ENCODE peak calls at places on chromosomes 2 and 18, in six cellular contexts. P is suprapubic skin; J is uterus; L is stomach; A is CD8-positive, alpha-beta T cell; Q is GM06990. H is an unnamed sample.

GRCh38 chr2:85475801-85476610 is 57.5 kb downstream of the SH2D6 start:
- DNase-seq in P (no peak), J (no peak), L (no peak), A (no peak), Q (no peak), H (no peak)

GRCh38 chr2:39511219-39511785 is 74.2 kb upstream of the MAP4K3 start:
- DNase-seq in P (no peak), J (peak), L (no peak), A (no peak), Q (no peak), H (no peak)

GRCh38 chr2:56132138-56132537 is 51.7 kb upstream of the CCDC85A start:
- DNase-seq in P (no peak), J (no peak), L (no peak), A (no peak), Q (peak), H (peak)

GRCh38 chr18:76452357-76452756 is 42.7 kb downstream of the ZNF516 start:
- DNase-seq in P (peak), J (no peak), L (no peak), A (no peak), Q (no peak), H (no peak)

GRCh38 chr18:24928479-24928878 is 423.5 kb downstream of the ZNF521 start:
- DNase-seq in P (no peak), J (no peak), L (no peak), A (no peak), Q (no peak), H (no peak)

GRCh38 chr2:221596192-221596591 is 24.1 kb upstream of the EPHA4 start:
- DNase-seq in P (no peak), J (no peak), L (no peak), A (no peak), Q (no peak), H (peak)

GRCh38 chr2:20264629-20265028 is 39.7 kb upstream of the SDC1 start:
- DNase-seq in P (no peak), J (no peak), L (no peak), A (no peak), Q (no peak), H (no peak)

GRCh38 chr2:143975216-143975615 is 544.7 kb downstream of the ZEB2 start:
- DNase-seq in P (no peak), J (no peak), L (no peak), A (no peak), Q (no peak), H (no peak)

GRCh38 chr18:65919018-65919417 is 168.2 kb downstream of the CDH7 start:
- DNase-seq in P (no peak), J (no peak), L (no peak), A (no peak), Q (no peak), H (no peak)

GRCh38 chr18:79540914-79541301 is 138.7 kb upstream of the CTDP1 start:
- DNase-seq in P (peak), J (peak), L (peak), A (no peak), Q (no peak), H (no peak)

GRCh38 chr2:673016-673415 is 4.2 kb downstream of the TMEM18 start:
- DNase-seq in P (no peak), J (no peak), L (no peak), A (no peak), Q (no peak), H (no peak)

GRCh38 chr2:237026981-237027711 is 58.5 kb upstream of the COPS8 start:
- DNase-seq in P (peak), J (peak), L (peak), A (peak), Q (no peak), H (peak)

GRCh38 chr2:9310390-9310789 is 103.8 kb downstream of the ASAP2 start:
- DNase-seq in P (no peak), J (peak), L (peak), A (no peak), Q (no peak), H (no peak)

GRCh38 chr2:122706757-122707223 is 951.3 kb downstream of the TSN start:
- DNase-seq in P (no peak), J (no peak), L (no peak), A (no peak), Q (no peak), H (no peak)

GRCh38 chr18:79489048-79489899 is 93.5 kb downstream of the NFATC1 start:
- DNase-seq in P (peak), J (no peak), L (no peak), A (no peak), Q (no peak), H (no peak)

GRCh38 chr2:175282300-175282699 is 100.8 kb upstream of the ATP5MC3 start:
- DNase-seq in P (no peak), J (no peak), L (no peak), A (no peak), Q (peak), H (peak)

GRCh38 chr18:74942319-74942910 is 266.5 kb downstream of the PTGR3 start:
- DNase-seq in P (no peak), J (no peak), L (no peak), A (no peak), Q (peak), H (no peak)

GRCh38 chr2:16756831-16757644 is 91.4 kb upstream of the CYRIA start:
- DNase-seq in P (peak), J (peak), L (peak), A (peak), Q (peak), H (peak)

GRCh38 chr2:3712424-3712823 is 9.0 kb downstream of the DCDC2C start:
- DNase-seq in P (no peak), J (no peak), L (no peak), A (no peak), Q (no peak), H (no peak)

GRCh38 chr2:190800528-190800927 is 80.1 kb upstream of the GLS start:
- DNase-seq in P (no peak), J (no peak), L (no peak), A (no peak), Q (no peak), H (no peak)

GRCh38 chr2:160574472-160575140 is 81.0 kb upstream of the RBMS1 start:
- DNase-seq in P (no peak), J (no peak), L (no peak), A (no peak), Q (no peak), H (no peak)

GRCh38 chr2:241095594-241096290 is 6.3 kb downstream of the MTERF4 start:
- DNase-seq in P (no peak), J (no peak), L (no peak), A (peak), Q (no peak), H (no peak)

GRCh38 chr2:231711677-231712461 is 3.5 kb downstream of the PTMA start:
- DNase-seq in P (no peak), J (no peak), L (no peak), A (no peak), Q (no peak), H (no peak)

GRCh38 chr2:222292738-222293134 is 6.1 kb downstream of the PAX3 start:
- DNase-seq in P (no peak), J (no peak), L (no peak), A (no peak), Q (no peak), H (no peak)

DNA sequence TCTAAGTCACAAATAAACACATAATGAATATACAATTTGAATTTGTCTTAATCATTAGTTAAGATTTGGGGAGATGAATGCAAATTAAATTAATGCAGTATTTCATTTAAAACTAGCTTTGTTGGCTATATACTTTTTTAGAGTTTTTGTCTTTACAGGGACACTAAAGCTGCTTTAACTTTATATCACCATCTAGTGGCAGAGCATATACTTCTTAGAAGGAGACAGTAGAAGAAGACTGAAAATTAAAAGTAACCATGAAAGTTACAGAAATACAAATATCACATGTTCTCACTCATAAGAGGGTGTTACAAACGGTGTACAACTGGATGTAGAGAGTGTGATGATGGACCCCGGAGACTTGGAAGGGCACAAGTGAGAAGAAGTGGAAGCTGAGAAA is 268.3 kb upstream of the NETO1 start:
- DNase-seq in P (no peak), J (no peak), L (no peak), A (no peak), Q (no peak), H (no peak)
- TF ChIP-seq CTCF in P (no peak), J (no peak), L (no peak), A (no peak), Q (peak), H (peak)

GRCh38 chr2:120738786-120739771 is 3.4 kb downstream of the GLI2 start:
- DNase-seq in P (no peak), J (no peak), L (peak), A (no peak), Q (no peak), H (no peak)
- H3K4me3 ChIP-seq in P (no peak), J (no peak), L (no peak), A (no peak), Q (no peak), H (no peak)

DNA sequence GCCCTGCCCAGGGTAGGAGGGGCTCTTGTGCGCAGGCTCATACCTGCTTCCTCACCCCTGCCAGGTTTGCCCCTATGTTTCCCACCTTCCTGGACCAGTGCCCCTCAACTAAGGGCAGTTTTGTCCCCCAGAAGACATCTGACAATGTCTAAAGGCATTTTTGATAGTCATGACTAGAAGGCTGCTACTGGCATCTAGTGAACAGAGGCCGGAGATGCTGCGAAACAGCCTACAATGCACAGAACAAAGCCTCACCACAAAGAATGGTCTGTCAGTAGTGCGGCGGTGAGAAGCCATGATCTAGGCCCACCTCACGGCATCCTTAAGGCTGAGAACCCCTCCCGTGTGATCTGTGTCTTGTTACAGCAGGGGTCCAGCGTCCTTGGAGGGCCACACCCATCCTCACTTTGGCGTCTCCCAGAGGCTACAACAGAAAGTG is 96.0 kb downstream of the TMEM17 start:
- DNase-seq in P (peak), J (no peak), L (no peak), A (no peak), Q (no peak), H (no peak)
- TF ChIP-seq CTCF in P (no peak), J (no peak), L (no peak), A (no peak), Q (peak), H (peak)

DNA sequence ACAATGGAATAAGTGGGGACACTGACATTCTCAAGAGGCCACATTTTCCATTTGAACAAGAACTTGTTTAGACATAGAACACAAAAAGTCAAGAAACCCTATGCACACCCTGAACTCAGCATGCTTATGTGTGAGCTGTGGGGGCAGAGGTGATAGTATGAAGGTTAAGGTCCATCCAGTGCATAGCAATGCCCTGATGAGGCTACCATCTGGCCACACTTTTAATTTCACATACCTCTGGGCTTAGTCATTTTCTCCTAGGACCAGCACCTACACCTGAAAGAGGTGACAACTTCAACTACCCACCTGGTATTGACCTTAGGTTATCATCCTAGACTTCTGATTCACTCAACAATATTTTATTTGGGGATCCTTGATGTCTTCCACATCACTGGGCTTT is 139.8 kb downstream of the PIK3C3 start:
- DNase-seq in P (no peak), J (no peak), L (no peak), A (no peak), Q (no peak), H (no peak)
- H3K4me3 ChIP-seq in P (no peak), J (no peak), L (no peak), A (no peak), Q (no peak), H (no peak)

GRCh38 chr18:48342588-48342987 is 66.6 kb downstream of the ZBTB7C start:
- DNase-seq in P (no peak), J (no peak), L (no peak), A (no peak), Q (no peak), H (no peak)

GRCh38 chr18:48338915-48339314 is 70.3 kb downstream of the ZBTB7C start:
- DNase-seq in P (no peak), J (no peak), L (no peak), A (no peak), Q (no peak), H (no peak)

GRCh38 chr18:48339692-48340091 is 69.5 kb downstream of the ZBTB7C start:
- DNase-seq in P (no peak), J (no peak), L (no peak), A (no peak), Q (no peak), H (no peak)

GRCh38 chr18:48342125-48342524 is 67.1 kb downstream of the ZBTB7C start:
- DNase-seq in P (no peak), J (no peak), L (no peak), A (no peak), Q (no peak), H (no peak)

GRCh38 chr18:48340502-48340901 is 68.7 kb downstream of the ZBTB7C start:
- DNase-seq in P (no peak), J (no peak), L (no peak), A (no peak), Q (no peak), H (no peak)
- TF ChIP-seq CTCF in P (no peak), J (no peak), L (no peak), A (no peak), Q (no peak), H (no peak)